ENCODE peak calls at places on chromosomes 3 and 15, in four cellular contexts. O is AG04450; K is effector CD4-positive, alpha-beta T cell; X is ELF-1. F is an unnamed sample.

GRCh38 chr15:62453979-62454378 is 288.9 kb upstream of the C2CD4B start:
- DNase-seq in O (no peak), K (no peak), X (no peak), F (no peak)

GRCh38 chr3:136545664-136546266 is 206.4 kb downstream of the STAG1 start:
- DNase-seq in O (no peak), K (no peak), X (no peak), F (no peak)

GRCh38 chr3:113664523-113665094 is 31.8 kb downstream of the USF3 start:
- DNase-seq in O (no peak), K (no peak), X (no peak), F (no peak)

GRCh38 chr3:56933803-56934202 is 126.7 kb upstream of the SPATA12 start:
- DNase-seq in O (no peak), K (no peak), X (no peak), F (no peak)

GRCh38 chr3:143331336-143331735 is 211.8 kb downstream of the CHST2 start:
- DNase-seq in O (no peak), K (no peak), X (no peak), F (no peak)

GRCh38 chr15:56982987-56983386 is 64.5 kb downstream of the TCF12 start:
- DNase-seq in O (no peak), K (no peak), X (no peak), F (no peak)

GRCh38 chr3:2976212-2976611 is 134.0 kb downstream of the IL5RA start:
- DNase-seq in O (no peak), K (no peak), X (no peak), F (no peak)

GRCh38 chr15:73346735-73347312 is 21.9 kb downstream of the HCN4 start:
- DNase-seq in O (no peak), K (peak; percentile 52), X (peak; percentile 78), F (no peak)

GRCh38 chr3:140131895-140132294 is 196.9 kb downstream of the CLSTN2 start:
- DNase-seq in O (no peak), K (no peak), X (no peak), F (no peak)

GRCh38 chr3:38455639-38456430 is 2.1 kb downstream of the ACVR2B start:
- DNase-seq in O (peak; percentile 3), K (no peak), X (peak; percentile 84), F (no peak)

F was measured in stimulated activated naive CD4-positive, alpha-beta T cell.